ENCODE peak calls at places on chromosome 15, in nine cellular contexts. S, M, E, P, T, A, K, Q and R are unnamed samples.

GRCh38 chr15:93130111-93130510 is 41.1 kb upstream of the RGMA start:
- DNase-seq in E (no peak), A (no peak), T (no peak), K (no peak), M (no peak), Q (no peak), S (no peak), P (no peak), R (peak; percentile 84)

GRCh38 chr15:90552162-90552928 is 22.6 kb downstream of the CRTC3 start:
- DNase-seq in T (no peak), M (no peak), A (no peak), K (peak; percentile 90), S (peak; percentile 91), Q (no peak), E (no peak), P (peak; percentile 92), R (no peak)

GRCh38 chr15:96340611-96341464 is 10.3 kb downstream of the NR2F2 start:
- DNase-seq in K (peak; percentile 66), E (peak; percentile 62), M (peak; percentile 62), P (peak; percentile 81), T (no peak), S (peak; percentile 48), A (no peak), Q (peak; percentile 41), R (no peak)

GRCh38 chr15:67783303-67783702 is 42.0 kb upstream of the SKOR1 start:
- DNase-seq in T (peak; percentile 78), M (no peak), P (no peak), A (no peak), Q (no peak), E (no peak), K (no peak), S (no peak), R (no peak)

GRCh38 chr15:28885630-28886430 is at the start of gene APBA2:
- DNase-seq in Q (no peak), T (peak; percentile 42), M (peak; percentile 69), P (peak; percentile 52), E (no peak), K (no peak), A (no peak), S (peak; percentile 55), R (peak; percentile 2)

GRCh38 chr15:85744636-85745422 is 49.9 kb downstream of the KLHL25 start:
- DNase-seq in T (no peak), P (no peak), M (no peak), E (no peak), Q (no peak), A (no peak), S (no peak), K (no peak), R (no peak)

GRCh38 chr15:99305761-99306505 is 54.7 kb downstream of the LRRC28 start:
- DNase-seq in T (no peak), Q (peak; percentile 86), E (peak; percentile 82), K (peak; percentile 92), S (no peak), M (peak; percentile 18), A (peak; percentile 93), P (peak; percentile 22), R (peak; percentile 82)

GRCh38 chr15:38611228-38611627 is 46.6 kb upstream of the RASGRP1 start:
- DNase-seq in E (no peak), A (no peak), P (no peak), M (no peak), K (no peak), S (no peak), T (peak; percentile 61), Q (no peak), R (no peak)

GRCh38 chr15:32683906-32684584 is 33.8 kb upstream of the GREM1 start:
- DNase-seq in E (no peak), S (peak; percentile 97), T (no peak), Q (no peak), K (peak; percentile 90), M (no peak), P (peak; percentile 98), A (peak; percentile 63), R (no peak)

GRCh38 chr15:26260517-26261133 is 397.5 kb upstream of the ATP10A start:
- DNase-seq in Q (no peak), E (no peak), K (no peak), S (peak; percentile 0), T (peak; percentile 27), M (peak; percentile 47), P (peak; percentile 58), A (peak; percentile 8), R (peak; percentile 19)

GRCh38 chr15:82807920-82808633 is 1.4 kb upstream of the WHAMM start:
- DNase-seq in P (no peak), Q (no peak), T (no peak), M (no peak), A (no peak), K (no peak), S (no peak), E (no peak), R (no peak)

GRCh38 chr15:45892182-45892581 is 257.4 kb downstream of the SQOR start:
- DNase-seq in K (no peak), A (no peak), E (no peak), S (no peak), T (no peak), M (no peak), Q (no peak), P (peak; percentile 4), R (no peak)

GRCh38 chr15:96344120-96344705 is 13.7 kb downstream of the NR2F2 start:
- DNase-seq in A (no peak), S (no peak), T (no peak), E (no peak), Q (no peak), K (no peak), P (no peak), M (peak; percentile 26), R (no peak)

GRCh38 chr15:47718474-47719440 is 1.5 kb downstream of the SEMA6D start:
- DNase-seq in T (no peak), M (peak; percentile 39), K (peak; percentile 32), E (no peak), P (peak; percentile 39), Q (no peak), S (peak; percentile 52), A (no peak), R (no peak)

GRCh38 chr15:76206325-76206976 is 104.8 kb downstream of the ETFA start:
- DNase-seq in T (no peak), A (peak; percentile 88), M (no peak), P (no peak), Q (peak; percentile 89), K (peak; percentile 54), E (peak; percentile 90), S (no peak), R (peak; percentile 7)

GRCh38 chr15:45630958-45631691 is 3.7 kb upstream of the SQOR start:
- DNase-seq in P (peak; percentile 96), K (peak; percentile 88), M (no peak), Q (no peak), S (peak; percentile 92), A (no peak), E (no peak), T (no peak), R (no peak)

GRCh38 chr15:39134282-39134681 is 446.6 kb upstream of the THBS1 start:
- DNase-seq in S (no peak), Q (no peak), A (no peak), T (no peak), P (no peak), E (no peak), K (no peak), M (no peak), R (no peak)

GRCh38 chr15:26295331-26295730 is 432.2 kb upstream of the ATP10A start:
- DNase-seq in P (no peak), Q (no peak), M (no peak), E (no peak), A (no peak), T (no peak), S (no peak), K (no peak), R (no peak)

GRCh38 chr15:31391687-31392671 is 65.3 kb downstream of the KLF13 start:
- DNase-seq in S (peak; percentile 69), A (peak; percentile 24), K (peak; percentile 82), E (peak; percentile 94), P (peak; percentile 84), M (peak; percentile 80), T (peak; percentile 81), Q (no peak), R (peak; percentile 53)

GRCh38 chr15:100097342-100097899 is 244.4 kb downstream of the ADAMTS17 start:
- DNase-seq in M (no peak), K (no peak), E (no peak), S (no peak), Q (no peak), P (no peak), T (no peak), A (no peak), R (no peak)

GRCh38 chr15:63491979-63492378 is 12.4 kb upstream of the USP3 start:
- DNase-seq in P (peak; percentile 31), K (peak; percentile 30), M (no peak), S (no peak), E (no peak), Q (no peak), T (no peak), A (peak; percentile 51), R (no peak)

GRCh38 chr15:45122719-45123118 is 7.0 kb downstream of the DUOXA1 start:
- DNase-seq in S (no peak), P (no peak), K (no peak), Q (no peak), M (no peak), T (no peak), A (no peak), E (no peak), R (no peak)

GRCh38 chr15:76501726-76502125 is 165.2 kb downstream of the ISL2 start:
- DNase-seq in M (no peak), K (no peak), A (no peak), E (no peak), S (no peak), P (peak; percentile 34), T (no peak), Q (no peak), R (no peak)

GRCh38 chr15:99106417-99107220 is 1.7 kb downstream of the SYNM start:
- DNase-seq in Q (no peak), E (peak; percentile 69), P (no peak), K (no peak), S (peak; percentile 33), A (peak; percentile 63), M (no peak), T (no peak), R (peak; percentile 24)

GRCh38 chr15:89206908-89207331 is 14.5 kb downstream of the RLBP1 start:
- DNase-seq in P (peak; percentile 85), M (peak; percentile 88), S (peak; percentile 77), Q (peak; percentile 45), A (peak; percentile 54), T (peak; percentile 71), K (peak; percentile 54), E (peak; percentile 85), R (peak; percentile 66)

GRCh38 chr15:69064649-69065048 is 50.2 kb downstream of the NOX5 start:
- DNase-seq in Q (no peak), M (no peak), E (no peak), T (no peak), P (no peak), A (no peak), K (no peak), S (no peak), R (no peak)

GRCh38 chr15:73593278-73594074 is 39.7 kb downstream of the NPTN start:
- DNase-seq in Q (peak; percentile 20), S (no peak), M (no peak), T (no peak), E (no peak), A (no peak), K (peak; percentile 21), P (no peak), R (peak; percentile 71)